ENCODE peak calls at places on chromosomes 13 and 19, in five cellular contexts. One of them, this sample, is unnamed.
A peak's percentile ranks its signal among the peaks of the same experiment; 100 is the strongest.

GRCh38 chr13:98476538-98476966 is 100.4 kb downstream of the STK24 start:
- DNase-seq in H1: no peak
- DNase-seq in mesenchymal stem cell: peak; percentile 98
- DNase-seq in neuronal stem cell: no peak
- DNase-seq in H9: peak; percentile 77
- DNase-seq in this sample: peak; percentile 13

GRCh38 chr13:26184791-26185250 is 37.3 kb downstream of the RNF6 start:
- DNase-seq in H1: peak; percentile 70
- DNase-seq in mesenchymal stem cell: peak; percentile 73
- DNase-seq in neuronal stem cell: peak; percentile 43
- DNase-seq in H9: peak; percentile 60
- DNase-seq in this sample: peak; percentile 92

GRCh38 chr19:13856530-13856929 is 20.4 kb upstream of the NANOS3 start:
- DNase-seq in H1: no peak
- DNase-seq in mesenchymal stem cell: no peak
- DNase-seq in neuronal stem cell: no peak
- DNase-seq in H9: no peak
- DNase-seq in this sample: no peak

GRCh38 chr13:48891586-48891985 is 84.1 kb upstream of the FNDC3A start:
- DNase-seq in H1: no peak
- DNase-seq in mesenchymal stem cell: peak; percentile 82
- DNase-seq in neuronal stem cell: no peak
- DNase-seq in H9: no peak
- DNase-seq in this sample: peak; percentile 63

GRCh38 chr19:33299061-33299665 is 3.2 kb downstream of the CEBPA start:
- DNase-seq in H1: no peak
- DNase-seq in mesenchymal stem cell: no peak
- DNase-seq in neuronal stem cell: no peak
- DNase-seq in H9: no peak
- DNase-seq in this sample: peak; percentile 66

GRCh38 chr19:10167459-10167858 is 27.3 kb downstream of the DNMT1 start:
- DNase-seq in H1: no peak
- DNase-seq in mesenchymal stem cell: no peak
- DNase-seq in neuronal stem cell: no peak
- DNase-seq in H9: no peak
- DNase-seq in this sample: no peak

GRCh38 chr19:5308471-5309437 is 31.9 kb downstream of the PTPRS start:
- DNase-seq in H1: no peak
- DNase-seq in mesenchymal stem cell: no peak
- DNase-seq in neuronal stem cell: no peak
- DNase-seq in H9: no peak
- DNase-seq in this sample: no peak

GRCh38 chr19:41877916-41878905 is 1.1 kb downstream of the CD79A start:
- DNase-seq in H1: peak; percentile 42
- DNase-seq in mesenchymal stem cell: no peak
- DNase-seq in neuronal stem cell: no peak
- DNase-seq in H9: no peak
- DNase-seq in this sample: no peak

GRCh38 chr13:112744306-112745021 is 54.6 kb downstream of the ATP11A start:
- DNase-seq in H1: no peak
- DNase-seq in mesenchymal stem cell: peak; percentile 38
- DNase-seq in neuronal stem cell: no peak
- DNase-seq in H9: no peak
- DNase-seq in this sample: peak; percentile 74

GRCh38 chr13:101868585-101869469 is 416.4 kb downstream of the ITGBL1 start:
- DNase-seq in H1: no peak
- DNase-seq in mesenchymal stem cell: no peak
- DNase-seq in neuronal stem cell: no peak
- DNase-seq in H9: no peak
- DNase-seq in this sample: no peak

GRCh38 chr19:55882626-55883025 is 46.3 kb downstream of the NLRP4 start:
- DNase-seq in H1: no peak
- DNase-seq in mesenchymal stem cell: no peak
- DNase-seq in neuronal stem cell: no peak
- DNase-seq in H9: no peak
- DNase-seq in this sample: no peak

GRCh38 chr13:48531416-48532145 is 1.3 kb downstream of the RCBTB2 start:
- DNase-seq in H1: no peak
- DNase-seq in mesenchymal stem cell: no peak
- DNase-seq in neuronal stem cell: no peak
- DNase-seq in H9: no peak
- DNase-seq in this sample: no peak

GRCh38 chr13:97018029-97018819 is 23.9 kb upstream of the OXGR1 start:
- DNase-seq in H1: peak; percentile 58
- DNase-seq in mesenchymal stem cell: peak; percentile 71
- DNase-seq in neuronal stem cell: no peak
- DNase-seq in H9: peak; percentile 51
- DNase-seq in this sample: peak; percentile 98

GRCh38 chr19:13788991-13789390 is 6.3 kb upstream of the ZSWIM4 start:
- DNase-seq in H1: no peak
- DNase-seq in mesenchymal stem cell: peak; percentile 71
- DNase-seq in neuronal stem cell: no peak
- DNase-seq in H9: no peak
- DNase-seq in this sample: peak; percentile 95

GRCh38 chr13:34931572-34931971 is 10.5 kb upstream of the NBEA start:
- DNase-seq in H1: no peak
- DNase-seq in mesenchymal stem cell: no peak
- DNase-seq in neuronal stem cell: no peak
- DNase-seq in H9: no peak
- DNase-seq in this sample: peak; percentile 79

GRCh38 chr19:12112238-12112637 is 27.9 kb downstream of the ZNF20 start:
- DNase-seq in H1: no peak
- DNase-seq in mesenchymal stem cell: no peak
- DNase-seq in neuronal stem cell: no peak
- DNase-seq in H9: no peak
- DNase-seq in this sample: no peak

GRCh38 chr19:35144600-35145436 is 1.8 kb downstream of the FXYD7 start:
- DNase-seq in H1: peak; percentile 82
- DNase-seq in mesenchymal stem cell: no peak
- DNase-seq in neuronal stem cell: no peak
- DNase-seq in H9: peak; percentile 87
- DNase-seq in this sample: peak; percentile 87

GRCh38 chr19:50897191-50897607 is 14.0 kb downstream of the KLK4 start:
- DNase-seq in H1: no peak
- DNase-seq in mesenchymal stem cell: no peak
- DNase-seq in neuronal stem cell: no peak
- DNase-seq in H9: no peak
- DNase-seq in this sample: no peak

GRCh38 chr13:22428188-22428828 is 752.5 kb upstream of the SGCG start:
- DNase-seq in H1: no peak
- DNase-seq in mesenchymal stem cell: peak; percentile 69
- DNase-seq in neuronal stem cell: no peak
- DNase-seq in H9: no peak
- DNase-seq in this sample: peak; percentile 81

GRCh38 chr13:114081761-114082681 is 50.4 kb downstream of the RASA3 start:
- DNase-seq in H1: no peak
- DNase-seq in mesenchymal stem cell: no peak
- DNase-seq in neuronal stem cell: no peak
- DNase-seq in H9: no peak
- DNase-seq in this sample: no peak

GRCh38 chr19:11692127-11692790 is 46.5 kb downstream of the ZNF823 start:
- DNase-seq in H1: no peak
- DNase-seq in mesenchymal stem cell: no peak
- DNase-seq in neuronal stem cell: no peak
- DNase-seq in H9: no peak
- DNase-seq in this sample: peak; percentile 39

GRCh38 chr13:22861958-22862466 is 318.8 kb upstream of the SGCG start:
- DNase-seq in H1: no peak
- DNase-seq in mesenchymal stem cell: no peak
- DNase-seq in neuronal stem cell: no peak
- DNase-seq in H9: no peak
- DNase-seq in this sample: no peak

GRCh38 chr19:1868971-1869370 is 5.6 kb upstream of the KLF16 start:
- DNase-seq in H1: no peak
- DNase-seq in mesenchymal stem cell: no peak
- DNase-seq in neuronal stem cell: no peak
- DNase-seq in H9: no peak
- DNase-seq in this sample: no peak

GRCh38 chr19:13022859-13023636 is 27.8 kb downstream of the NFIX start:
- DNase-seq in H1: no peak
- DNase-seq in mesenchymal stem cell: peak; percentile 45
- DNase-seq in neuronal stem cell: no peak
- DNase-seq in H9: peak; percentile 64
- DNase-seq in this sample: no peak

GRCh38 chr19:5434970-5435641 is 20.1 kb upstream of the ZNRF4 start:
- DNase-seq in H1: no peak
- DNase-seq in mesenchymal stem cell: peak; percentile 77
- DNase-seq in neuronal stem cell: no peak
- DNase-seq in H9: no peak
- DNase-seq in this sample: no peak

GRCh38 chr19:18150776-18151624 is 2.0 kb upstream of the PIK3R2 start:
- DNase-seq in H1: no peak
- DNase-seq in mesenchymal stem cell: no peak
- DNase-seq in neuronal stem cell: no peak
- DNase-seq in H9: no peak
- DNase-seq in this sample: no peak

GRCh38 chr13:73765651-73766384 is 368.4 kb downstream of the KLF12 start:
- DNase-seq in H1: peak; percentile 57
- DNase-seq in mesenchymal stem cell: peak; percentile 65
- DNase-seq in neuronal stem cell: peak; percentile 78
- DNase-seq in H9: peak; percentile 81
- DNase-seq in this sample: no peak

GRCh38 chr19:48714759-48715261 is 4.7 kb downstream of the MAMSTR start:
- DNase-seq in H1: no peak
- DNase-seq in mesenchymal stem cell: no peak
- DNase-seq in neuronal stem cell: no peak
- DNase-seq in H9: no peak
- DNase-seq in this sample: no peak

GRCh38 chr13:40895715-40896184 is 106.3 kb downstream of the SLC25A15 start:
- DNase-seq in H1: no peak
- DNase-seq in mesenchymal stem cell: no peak
- DNase-seq in neuronal stem cell: no peak
- DNase-seq in H9: no peak
- DNase-seq in this sample: no peak

GRCh38 chr13:46804391-46804815 is 7.4 kb upstream of the ESD start:
- DNase-seq in H1: no peak
- DNase-seq in mesenchymal stem cell: peak; percentile 78
- DNase-seq in neuronal stem cell: no peak
- DNase-seq in H9: no peak
- DNase-seq in this sample: peak; percentile 93

GRCh38 chr19:35495107-35496064 is 5.1 kb upstream of the KRTDAP start:
- DNase-seq in H1: peak; percentile 77
- DNase-seq in mesenchymal stem cell: peak; percentile 63
- DNase-seq in neuronal stem cell: peak; percentile 51
- DNase-seq in H9: peak; percentile 76
- DNase-seq in this sample: peak; percentile 83

GRCh38 chr13:108957369-108958012 is 328.1 kb downstream of the MYO16 start:
- DNase-seq in H1: no peak
- DNase-seq in mesenchymal stem cell: peak; percentile 63
- DNase-seq in neuronal stem cell: no peak
- DNase-seq in H9: no peak
- DNase-seq in this sample: peak; percentile 94

GRCh38 chr19:2032296-2032941 is 16.9 kb upstream of the BTBD2 start:
- DNase-seq in H1: peak; percentile 55
- DNase-seq in mesenchymal stem cell: peak; percentile 81
- DNase-seq in neuronal stem cell: no peak
- DNase-seq in H9: peak; percentile 56
- DNase-seq in this sample: no peak

GRCh38 chr19:44897835-44898234 is 6.8 kb downstream of the TOMM40 start:
- DNase-seq in H1: no peak
- DNase-seq in mesenchymal stem cell: no peak
- DNase-seq in neuronal stem cell: no peak
- DNase-seq in H9: no peak
- DNase-seq in this sample: no peak

GRCh38 chr19:56117376-56117884 is 3.7 kb downstream of the ZNF787 start:
- DNase-seq in H1: no peak
- DNase-seq in mesenchymal stem cell: no peak
- DNase-seq in neuronal stem cell: no peak
- DNase-seq in H9: no peak
- DNase-seq in this sample: no peak

GRCh38 chr13:111359237-111359915 is 38.9 kb downstream of the TEX29 start:
- DNase-seq in H1: peak; percentile 62
- DNase-seq in mesenchymal stem cell: no peak
- DNase-seq in neuronal stem cell: peak; percentile 11
- DNase-seq in H9: peak; percentile 76
- DNase-seq in this sample: no peak

GRCh38 chr13:48944221-48944620 is 31.5 kb upstream of the FNDC3A start:
- DNase-seq in H1: no peak
- DNase-seq in mesenchymal stem cell: no peak
- DNase-seq in neuronal stem cell: no peak
- DNase-seq in H9: no peak
- DNase-seq in this sample: no peak

GRCh38 chr13:20431687-20432384 is 93.8 kb downstream of the CRYL1 start:
- DNase-seq in H1: no peak
- DNase-seq in mesenchymal stem cell: no peak
- DNase-seq in neuronal stem cell: no peak
- DNase-seq in H9: no peak
- DNase-seq in this sample: no peak
- H2BK12ac ChIP-seq in H1: no peak overlapping the region
- H2BK12ac ChIP-seq in mesenchymal stem cell: no peak overlapping the region
- H2BK12ac ChIP-seq in neuronal stem cell: no peak overlapping the region
- H2BK12ac ChIP-seq in H9: no peak overlapping the region
- H2BK12ac ChIP-seq in this sample: no peak overlapping the region

GRCh38 chr19:47035127-47035494 is 13.3 kb downstream of the TMEM160 start:
- DNase-seq in H1: no peak
- DNase-seq in mesenchymal stem cell: no peak
- DNase-seq in neuronal stem cell: no peak
- DNase-seq in H9: peak; percentile 73
- DNase-seq in this sample: no peak
- H2BK5ac ChIP-seq in H1: peak overlapping the region; percentile 60
- H2BK5ac ChIP-seq in mesenchymal stem cell: no peak overlapping the region
- H2BK5ac ChIP-seq in neuronal stem cell: no peak overlapping the region
- H2BK5ac ChIP-seq in H9: no peak overlapping the region
- H2BK5ac ChIP-seq in this sample: no peak overlapping the region

GRCh38 chr19:3463039-3463958 is 17.0 kb downstream of the SMIM24 start:
- DNase-seq in H1: peak; percentile 67
- DNase-seq in mesenchymal stem cell: no peak
- DNase-seq in neuronal stem cell: no peak
- DNase-seq in H9: no peak
- DNase-seq in this sample: no peak
- H2BK12ac ChIP-seq in H1: no peak overlapping the region
- H2BK12ac ChIP-seq in mesenchymal stem cell: peak overlapping the region; percentile 0
- H2BK12ac ChIP-seq in neuronal stem cell: no peak overlapping the region
- H2BK12ac ChIP-seq in H9: no peak overlapping the region
- H2BK12ac ChIP-seq in this sample: no peak overlapping the region

GRCh38 chr13:85798999-85799646 is at the start of gene SLITRK6:
- DNase-seq in H1: no peak
- DNase-seq in mesenchymal stem cell: peak; percentile 83
- DNase-seq in neuronal stem cell: peak; percentile 58
- DNase-seq in H9: peak; percentile 35
- DNase-seq in this sample: peak; percentile 38
- H2BK5ac ChIP-seq in H1: no peak within 1 kb of the TSS
- H2BK5ac ChIP-seq in mesenchymal stem cell: no peak within 1 kb of the TSS
- H2BK5ac ChIP-seq in neuronal stem cell: no peak within 1 kb of the TSS
- H2BK5ac ChIP-seq in H9: no peak within 1 kb of the TSS
- H2BK5ac ChIP-seq in this sample: no peak within 1 kb of the TSS

GRCh38 chr13:90951663-90952062 is 395.8 kb upstream of the MIR17HG start:
- DNase-seq in H1: no peak
- DNase-seq in mesenchymal stem cell: no peak
- DNase-seq in neuronal stem cell: no peak
- DNase-seq in H9: no peak
- DNase-seq in this sample: no peak
- H2BK12ac ChIP-seq in H1: no peak overlapping the region
- H2BK12ac ChIP-seq in mesenchymal stem cell: no peak overlapping the region
- H2BK12ac ChIP-seq in neuronal stem cell: no peak overlapping the region
- H2BK12ac ChIP-seq in H9: no peak overlapping the region
- H2BK12ac ChIP-seq in this sample: no peak overlapping the region